ENCODE peak calls at places on chromosomes 4 and X, in seven cellular contexts. One of them, this sample, is unnamed.

GRCh38 chr4:108398326-108398725 is 222.1 kb upstream of the RPL34 start:
- DNase-seq in right atrium auricular region: no peak
- DNase-seq in G401: no peak
- DNase-seq in neural progenitor cell: peak
- DNase-seq in RWPE2: no peak
- DNase-seq in activated CD4-positive, alpha-beta T cell treated with anti-CD3 and anti-CD28 coated beads, Interleukin-2, amount 50 U/mL, for 1 hour: no peak
- DNase-seq in activated T-helper 1 cell treated with anti-CD3 and anti-CD28 coated beads, Interleukin-12 subunit alpha, Interleukin-12 subunit beta, Interleukin-2, Interleukin-4 antibody, amounts not matched to agents 30 ng/mL and 10 ng/mL and 1 ng/mL, durations not matched to agents 14 hours and 24 hours and 36 hours: no peak
- DNase-seq in this sample: no peak

GRCh38 chr4:159101983-159102622 is 776 bp upstream of the RAPGEF2 start:
- DNase-seq in right atrium auricular region: no peak
- DNase-seq in G401: peak
- DNase-seq in neural progenitor cell: peak
- DNase-seq in RWPE2: no peak
- DNase-seq in activated CD4-positive, alpha-beta T cell treated with anti-CD3 and anti-CD28 coated beads, Interleukin-2, amount 50 U/mL, for 1 hour: no peak
- DNase-seq in activated T-helper 1 cell treated with anti-CD3 and anti-CD28 coated beads, Interleukin-12 subunit alpha, Interleukin-12 subunit beta, Interleukin-2, Interleukin-4 antibody, amounts not matched to agents 30 ng/mL and 10 ng/mL and 1 ng/mL, durations not matched to agents 14 hours and 24 hours and 36 hours: no peak
- DNase-seq in this sample: peak

GRCh38 chr4:141131738-141132688 is 1.3 kb downstream of the RNF150 start:
- DNase-seq in right atrium auricular region: no peak
- DNase-seq in G401: peak
- DNase-seq in neural progenitor cell: peak
- DNase-seq in RWPE2: no peak
- DNase-seq in activated CD4-positive, alpha-beta T cell treated with anti-CD3 and anti-CD28 coated beads, Interleukin-2, amount 50 U/mL, for 1 hour: no peak
- DNase-seq in activated T-helper 1 cell treated with anti-CD3 and anti-CD28 coated beads, Interleukin-12 subunit alpha, Interleukin-12 subunit beta, Interleukin-2, Interleukin-4 antibody, amounts not matched to agents 30 ng/mL and 10 ng/mL and 1 ng/mL, durations not matched to agents 14 hours and 24 hours and 36 hours: no peak
- DNase-seq in this sample: peak

GRCh38 chrX:132940727-132941162 is 17.7 kb downstream of the HS6ST2 start:
- DNase-seq in right atrium auricular region: no peak
- DNase-seq in G401: no peak
- DNase-seq in neural progenitor cell: peak
- DNase-seq in RWPE2: no peak
- DNase-seq in activated CD4-positive, alpha-beta T cell treated with anti-CD3 and anti-CD28 coated beads, Interleukin-2, amount 50 U/mL, for 1 hour: no peak
- DNase-seq in activated T-helper 1 cell treated with anti-CD3 and anti-CD28 coated beads, Interleukin-12 subunit alpha, Interleukin-12 subunit beta, Interleukin-2, Interleukin-4 antibody, amounts not matched to agents 30 ng/mL and 10 ng/mL and 1 ng/mL, durations not matched to agents 14 hours and 24 hours and 36 hours: no peak
- DNase-seq in this sample: no peak

GRCh38 chrX:123489011-123489410 is 243.8 kb downstream of the THOC2 start:
- DNase-seq in right atrium auricular region: no peak
- DNase-seq in G401: no peak
- DNase-seq in neural progenitor cell: no peak
- DNase-seq in RWPE2: no peak
- DNase-seq in activated CD4-positive, alpha-beta T cell treated with anti-CD3 and anti-CD28 coated beads, Interleukin-2, amount 50 U/mL, for 1 hour: no peak
- DNase-seq in activated T-helper 1 cell treated with anti-CD3 and anti-CD28 coated beads, Interleukin-12 subunit alpha, Interleukin-12 subunit beta, Interleukin-2, Interleukin-4 antibody, amounts not matched to agents 30 ng/mL and 10 ng/mL and 1 ng/mL, durations not matched to agents 14 hours and 24 hours and 36 hours: no peak
- DNase-seq in this sample: no peak

GRCh38 chrX:120769576-120770341 is 105.9 kb downstream of the CT47B1 start:
- DNase-seq in right atrium auricular region: no peak
- DNase-seq in G401: peak
- DNase-seq in neural progenitor cell: peak
- DNase-seq in RWPE2: no peak
- DNase-seq in activated CD4-positive, alpha-beta T cell treated with anti-CD3 and anti-CD28 coated beads, Interleukin-2, amount 50 U/mL, for 1 hour: no peak
- DNase-seq in activated T-helper 1 cell treated with anti-CD3 and anti-CD28 coated beads, Interleukin-12 subunit alpha, Interleukin-12 subunit beta, Interleukin-2, Interleukin-4 antibody, amounts not matched to agents 30 ng/mL and 10 ng/mL and 1 ng/mL, durations not matched to agents 14 hours and 24 hours and 36 hours: no peak
- DNase-seq in this sample: peak

GRCh38 chr4:140718240-140718639 is 37.9 kb downstream of the TBC1D9 start:
- DNase-seq in right atrium auricular region: no peak
- DNase-seq in G401: no peak
- DNase-seq in neural progenitor cell: no peak
- DNase-seq in RWPE2: no peak
- DNase-seq in activated CD4-positive, alpha-beta T cell treated with anti-CD3 and anti-CD28 coated beads, Interleukin-2, amount 50 U/mL, for 1 hour: no peak
- DNase-seq in activated T-helper 1 cell treated with anti-CD3 and anti-CD28 coated beads, Interleukin-12 subunit alpha, Interleukin-12 subunit beta, Interleukin-2, Interleukin-4 antibody, amounts not matched to agents 30 ng/mL and 10 ng/mL and 1 ng/mL, durations not matched to agents 14 hours and 24 hours and 36 hours: no peak
- DNase-seq in this sample: no peak

GRCh38 chrX:55206152-55206941 is 13.8 kb upstream of the PAGE5 start:
- DNase-seq in right atrium auricular region: no peak
- DNase-seq in G401: no peak
- DNase-seq in neural progenitor cell: no peak
- DNase-seq in RWPE2: no peak
- DNase-seq in activated CD4-positive, alpha-beta T cell treated with anti-CD3 and anti-CD28 coated beads, Interleukin-2, amount 50 U/mL, for 1 hour: no peak
- DNase-seq in activated T-helper 1 cell treated with anti-CD3 and anti-CD28 coated beads, Interleukin-12 subunit alpha, Interleukin-12 subunit beta, Interleukin-2, Interleukin-4 antibody, amounts not matched to agents 30 ng/mL and 10 ng/mL and 1 ng/mL, durations not matched to agents 14 hours and 24 hours and 36 hours: no peak
- DNase-seq in this sample: no peak

GRCh38 chrX:85851418-85851817 is 195.9 kb downstream of the CHM start:
- DNase-seq in right atrium auricular region: no peak
- DNase-seq in G401: peak
- DNase-seq in neural progenitor cell: peak
- DNase-seq in RWPE2: no peak
- DNase-seq in activated CD4-positive, alpha-beta T cell treated with anti-CD3 and anti-CD28 coated beads, Interleukin-2, amount 50 U/mL, for 1 hour: no peak
- DNase-seq in activated T-helper 1 cell treated with anti-CD3 and anti-CD28 coated beads, Interleukin-12 subunit alpha, Interleukin-12 subunit beta, Interleukin-2, Interleukin-4 antibody, amounts not matched to agents 30 ng/mL and 10 ng/mL and 1 ng/mL, durations not matched to agents 14 hours and 24 hours and 36 hours: no peak
- DNase-seq in this sample: peak

GRCh38 chr4:154049457-154050181 is 260.7 kb upstream of the SFRP2 start:
- DNase-seq in right atrium auricular region: no peak
- DNase-seq in G401: no peak
- DNase-seq in neural progenitor cell: peak
- DNase-seq in RWPE2: no peak
- DNase-seq in activated CD4-positive, alpha-beta T cell treated with anti-CD3 and anti-CD28 coated beads, Interleukin-2, amount 50 U/mL, for 1 hour: no peak
- DNase-seq in activated T-helper 1 cell treated with anti-CD3 and anti-CD28 coated beads, Interleukin-12 subunit alpha, Interleukin-12 subunit beta, Interleukin-2, Interleukin-4 antibody, amounts not matched to agents 30 ng/mL and 10 ng/mL and 1 ng/mL, durations not matched to agents 14 hours and 24 hours and 36 hours: no peak
- DNase-seq in this sample: no peak

GRCh38 chrX:63754141-63754859 is 30.7 kb downstream of the ARHGEF9 start:
- DNase-seq in right atrium auricular region: no peak
- DNase-seq in G401: no peak
- DNase-seq in neural progenitor cell: no peak
- DNase-seq in RWPE2: no peak
- DNase-seq in activated CD4-positive, alpha-beta T cell treated with anti-CD3 and anti-CD28 coated beads, Interleukin-2, amount 50 U/mL, for 1 hour: peak
- DNase-seq in activated T-helper 1 cell treated with anti-CD3 and anti-CD28 coated beads, Interleukin-12 subunit alpha, Interleukin-12 subunit beta, Interleukin-2, Interleukin-4 antibody, amounts not matched to agents 30 ng/mL and 10 ng/mL and 1 ng/mL, durations not matched to agents 14 hours and 24 hours and 36 hours: no peak
- DNase-seq in this sample: peak

GRCh38 chr4:176622251-176622968 is 170.3 kb downstream of the VEGFC start:
- DNase-seq in right atrium auricular region: no peak
- DNase-seq in G401: no peak
- DNase-seq in neural progenitor cell: no peak
- DNase-seq in RWPE2: no peak
- DNase-seq in activated CD4-positive, alpha-beta T cell treated with anti-CD3 and anti-CD28 coated beads, Interleukin-2, amount 50 U/mL, for 1 hour: no peak
- DNase-seq in activated T-helper 1 cell treated with anti-CD3 and anti-CD28 coated beads, Interleukin-12 subunit alpha, Interleukin-12 subunit beta, Interleukin-2, Interleukin-4 antibody, amounts not matched to agents 30 ng/mL and 10 ng/mL and 1 ng/mL, durations not matched to agents 14 hours and 24 hours and 36 hours: no peak
- DNase-seq in this sample: no peak

GRCh38 chr4:86014599-86014998 is 345.3 kb downstream of the MAPK10 start:
- DNase-seq in right atrium auricular region: no peak
- DNase-seq in G401: no peak
- DNase-seq in neural progenitor cell: no peak
- DNase-seq in RWPE2: no peak
- DNase-seq in activated CD4-positive, alpha-beta T cell treated with anti-CD3 and anti-CD28 coated beads, Interleukin-2, amount 50 U/mL, for 1 hour: no peak
- DNase-seq in activated T-helper 1 cell treated with anti-CD3 and anti-CD28 coated beads, Interleukin-12 subunit alpha, Interleukin-12 subunit beta, Interleukin-2, Interleukin-4 antibody, amounts not matched to agents 30 ng/mL and 10 ng/mL and 1 ng/mL, durations not matched to agents 14 hours and 24 hours and 36 hours: no peak
- DNase-seq in this sample: no peak

GRCh38 chrX:48035891-48036290 is 29.1 kb downstream of the SPACA5 start:
- DNase-seq in right atrium auricular region: no peak
- DNase-seq in G401: no peak
- DNase-seq in neural progenitor cell: no peak
- DNase-seq in RWPE2: no peak
- DNase-seq in activated CD4-positive, alpha-beta T cell treated with anti-CD3 and anti-CD28 coated beads, Interleukin-2, amount 50 U/mL, for 1 hour: no peak
- DNase-seq in activated T-helper 1 cell treated with anti-CD3 and anti-CD28 coated beads, Interleukin-12 subunit alpha, Interleukin-12 subunit beta, Interleukin-2, Interleukin-4 antibody, amounts not matched to agents 30 ng/mL and 10 ng/mL and 1 ng/mL, durations not matched to agents 14 hours and 24 hours and 36 hours: no peak
- DNase-seq in this sample: no peak

GRCh38 chr4:77734928-77735327 is 84.2 kb downstream of the CNOT6L start:
- DNase-seq in right atrium auricular region: no peak
- DNase-seq in G401: no peak
- DNase-seq in neural progenitor cell: no peak
- DNase-seq in RWPE2: no peak
- DNase-seq in activated CD4-positive, alpha-beta T cell treated with anti-CD3 and anti-CD28 coated beads, Interleukin-2, amount 50 U/mL, for 1 hour: no peak
- DNase-seq in activated T-helper 1 cell treated with anti-CD3 and anti-CD28 coated beads, Interleukin-12 subunit alpha, Interleukin-12 subunit beta, Interleukin-2, Interleukin-4 antibody, amounts not matched to agents 30 ng/mL and 10 ng/mL and 1 ng/mL, durations not matched to agents 14 hours and 24 hours and 36 hours: peak
- DNase-seq in this sample: no peak

GRCh38 chr4:10442976-10443375 is 14.2 kb downstream of the ZNF518B start:
- DNase-seq in right atrium auricular region: no peak
- DNase-seq in G401: no peak
- DNase-seq in neural progenitor cell: no peak
- DNase-seq in RWPE2: no peak
- DNase-seq in activated CD4-positive, alpha-beta T cell treated with anti-CD3 and anti-CD28 coated beads, Interleukin-2, amount 50 U/mL, for 1 hour: no peak
- DNase-seq in activated T-helper 1 cell treated with anti-CD3 and anti-CD28 coated beads, Interleukin-12 subunit alpha, Interleukin-12 subunit beta, Interleukin-2, Interleukin-4 antibody, amounts not matched to agents 30 ng/mL and 10 ng/mL and 1 ng/mL, durations not matched to agents 14 hours and 24 hours and 36 hours: no peak
- DNase-seq in this sample: no peak

GRCh38 chr4:119035941-119036737 is 99.5 kb upstream of the MYOZ2 start:
- DNase-seq in right atrium auricular region: no peak
- DNase-seq in G401: no peak
- DNase-seq in neural progenitor cell: no peak
- DNase-seq in RWPE2: no peak
- DNase-seq in activated CD4-positive, alpha-beta T cell treated with anti-CD3 and anti-CD28 coated beads, Interleukin-2, amount 50 U/mL, for 1 hour: no peak
- DNase-seq in activated T-helper 1 cell treated with anti-CD3 and anti-CD28 coated beads, Interleukin-12 subunit alpha, Interleukin-12 subunit beta, Interleukin-2, Interleukin-4 antibody, amounts not matched to agents 30 ng/mL and 10 ng/mL and 1 ng/mL, durations not matched to agents 14 hours and 24 hours and 36 hours: no peak
- DNase-seq in this sample: no peak

GRCh38 chrX:102934624-102935023 is 2.4 kb upstream of the RAB40AL start:
- DNase-seq in right atrium auricular region: no peak
- DNase-seq in G401: peak
- DNase-seq in neural progenitor cell: peak
- DNase-seq in RWPE2: no peak
- DNase-seq in activated CD4-positive, alpha-beta T cell treated with anti-CD3 and anti-CD28 coated beads, Interleukin-2, amount 50 U/mL, for 1 hour: peak
- DNase-seq in activated T-helper 1 cell treated with anti-CD3 and anti-CD28 coated beads, Interleukin-12 subunit alpha, Interleukin-12 subunit beta, Interleukin-2, Interleukin-4 antibody, amounts not matched to agents 30 ng/mL and 10 ng/mL and 1 ng/mL, durations not matched to agents 14 hours and 24 hours and 36 hours: no peak
- DNase-seq in this sample: peak

GRCh38 chr4:182893490-182893889 is 23.7 kb downstream of the DCTD start:
- DNase-seq in right atrium auricular region: no peak
- DNase-seq in G401: no peak
- DNase-seq in neural progenitor cell: no peak
- DNase-seq in RWPE2: no peak
- DNase-seq in activated CD4-positive, alpha-beta T cell treated with anti-CD3 and anti-CD28 coated beads, Interleukin-2, amount 50 U/mL, for 1 hour: no peak
- DNase-seq in activated T-helper 1 cell treated with anti-CD3 and anti-CD28 coated beads, Interleukin-12 subunit alpha, Interleukin-12 subunit beta, Interleukin-2, Interleukin-4 antibody, amounts not matched to agents 30 ng/mL and 10 ng/mL and 1 ng/mL, durations not matched to agents 14 hours and 24 hours and 36 hours: no peak
- DNase-seq in this sample: no peak

GRCh38 chr4:2101346-2102044 is 42.4 kb downstream of the NAT8L start:
- DNase-seq in right atrium auricular region: no peak
- DNase-seq in G401: no peak
- DNase-seq in neural progenitor cell: no peak
- DNase-seq in RWPE2: no peak
- DNase-seq in activated CD4-positive, alpha-beta T cell treated with anti-CD3 and anti-CD28 coated beads, Interleukin-2, amount 50 U/mL, for 1 hour: no peak
- DNase-seq in activated T-helper 1 cell treated with anti-CD3 and anti-CD28 coated beads, Interleukin-12 subunit alpha, Interleukin-12 subunit beta, Interleukin-2, Interleukin-4 antibody, amounts not matched to agents 30 ng/mL and 10 ng/mL and 1 ng/mL, durations not matched to agents 14 hours and 24 hours and 36 hours: no peak
- DNase-seq in this sample: no peak

GRCh38 chr4:89491731-89492235 is 184.2 kb upstream of the GPRIN3 start:
- DNase-seq in right atrium auricular region: no peak
- DNase-seq in G401: no peak
- DNase-seq in neural progenitor cell: no peak
- DNase-seq in RWPE2: no peak
- DNase-seq in activated CD4-positive, alpha-beta T cell treated with anti-CD3 and anti-CD28 coated beads, Interleukin-2, amount 50 U/mL, for 1 hour: no peak
- DNase-seq in activated T-helper 1 cell treated with anti-CD3 and anti-CD28 coated beads, Interleukin-12 subunit alpha, Interleukin-12 subunit beta, Interleukin-2, Interleukin-4 antibody, amounts not matched to agents 30 ng/mL and 10 ng/mL and 1 ng/mL, durations not matched to agents 14 hours and 24 hours and 36 hours: no peak
- DNase-seq in this sample: no peak

GRCh38 chr4:129455462-129455861 is 359.5 kb downstream of the C4orf33 start:
- DNase-seq in right atrium auricular region: no peak
- DNase-seq in G401: no peak
- DNase-seq in neural progenitor cell: peak
- DNase-seq in RWPE2: no peak
- DNase-seq in activated CD4-positive, alpha-beta T cell treated with anti-CD3 and anti-CD28 coated beads, Interleukin-2, amount 50 U/mL, for 1 hour: no peak
- DNase-seq in activated T-helper 1 cell treated with anti-CD3 and anti-CD28 coated beads, Interleukin-12 subunit alpha, Interleukin-12 subunit beta, Interleukin-2, Interleukin-4 antibody, amounts not matched to agents 30 ng/mL and 10 ng/mL and 1 ng/mL, durations not matched to agents 14 hours and 24 hours and 36 hours: no peak
- DNase-seq in this sample: no peak

GRCh38 chr4:75723117-75723801 is 1.1 kb upstream of the USO1 start:
- DNase-seq in right atrium auricular region: no peak
- DNase-seq in G401: peak
- DNase-seq in neural progenitor cell: no peak
- DNase-seq in RWPE2: no peak
- DNase-seq in activated CD4-positive, alpha-beta T cell treated with anti-CD3 and anti-CD28 coated beads, Interleukin-2, amount 50 U/mL, for 1 hour: no peak
- DNase-seq in activated T-helper 1 cell treated with anti-CD3 and anti-CD28 coated beads, Interleukin-12 subunit alpha, Interleukin-12 subunit beta, Interleukin-2, Interleukin-4 antibody, amounts not matched to agents 30 ng/mL and 10 ng/mL and 1 ng/mL, durations not matched to agents 14 hours and 24 hours and 36 hours: no peak
- DNase-seq in this sample: peak

GRCh38 chr4:8267077-8267476 is 2.5 kb upstream of the HTRA3 start:
- DNase-seq in right atrium auricular region: peak
- DNase-seq in G401: no peak
- DNase-seq in neural progenitor cell: peak
- DNase-seq in RWPE2: no peak
- DNase-seq in activated CD4-positive, alpha-beta T cell treated with anti-CD3 and anti-CD28 coated beads, Interleukin-2, amount 50 U/mL, for 1 hour: peak
- DNase-seq in activated T-helper 1 cell treated with anti-CD3 and anti-CD28 coated beads, Interleukin-12 subunit alpha, Interleukin-12 subunit beta, Interleukin-2, Interleukin-4 antibody, amounts not matched to agents 30 ng/mL and 10 ng/mL and 1 ng/mL, durations not matched to agents 14 hours and 24 hours and 36 hours: peak
- DNase-seq in this sample: no peak

GRCh38 chr4:169397762-169398161 is 127.0 kb upstream of the SH3RF1 start:
- DNase-seq in right atrium auricular region: no peak
- DNase-seq in G401: no peak
- DNase-seq in neural progenitor cell: no peak
- DNase-seq in RWPE2: no peak
- DNase-seq in activated CD4-positive, alpha-beta T cell treated with anti-CD3 and anti-CD28 coated beads, Interleukin-2, amount 50 U/mL, for 1 hour: no peak
- DNase-seq in activated T-helper 1 cell treated with anti-CD3 and anti-CD28 coated beads, Interleukin-12 subunit alpha, Interleukin-12 subunit beta, Interleukin-2, Interleukin-4 antibody, amounts not matched to agents 30 ng/mL and 10 ng/mL and 1 ng/mL, durations not matched to agents 14 hours and 24 hours and 36 hours: no peak
- DNase-seq in this sample: no peak

GRCh38 chr4:159051245-159052071 is 51.4 kb upstream of the RAPGEF2 start:
- DNase-seq in right atrium auricular region: no peak
- DNase-seq in G401: no peak
- DNase-seq in neural progenitor cell: no peak
- DNase-seq in RWPE2: no peak
- DNase-seq in activated CD4-positive, alpha-beta T cell treated with anti-CD3 and anti-CD28 coated beads, Interleukin-2, amount 50 U/mL, for 1 hour: no peak
- DNase-seq in activated T-helper 1 cell treated with anti-CD3 and anti-CD28 coated beads, Interleukin-12 subunit alpha, Interleukin-12 subunit beta, Interleukin-2, Interleukin-4 antibody, amounts not matched to agents 30 ng/mL and 10 ng/mL and 1 ng/mL, durations not matched to agents 14 hours and 24 hours and 36 hours: no peak
- DNase-seq in this sample: no peak